ENCODE peak calls at places on chromosomes 1 and 21, in eight cellular contexts. Z, V, K, F, Y, W, J and B are unnamed samples.

GRCh38 chr1:54947540-54947939 is 32.9 kb upstream of the TMEM61 start:
- DNase-seq in Z (no peak), V (no peak), K (no peak), F (no peak), Y (no peak), W (no peak), J (no peak), B (no peak)

GRCh38 chr1:194028002-194028401 is 841.6 kb upstream of the B3GALT2 start:
- DNase-seq in Z (no peak), V (no peak), K (no peak), F (no peak), Y (no peak), W (no peak), J (no peak), B (no peak)

GRCh38 chr1:227890451-227891222 is 57.1 kb downstream of the WNT9A start:
- DNase-seq in Z (no peak), V (no peak), K (no peak), F (no peak), Y (no peak), W (no peak), J (peak; percentile 71), B (peak; percentile 7)

GRCh38 chr21:45142469-45142868 is 68.1 kb downstream of the ADARB1 start:
- DNase-seq in Z (no peak), V (no peak), K (peak; percentile 82), F (no peak), Y (no peak), W (no peak), J (no peak), B (no peak)

GRCh38 chr1:110118636-110119396 is 6.6 kb downstream of the UBL4B start:
- DNase-seq in Z (no peak), V (no peak), K (no peak), F (no peak), Y (no peak), W (no peak), J (no peak), B (no peak)

GRCh38 chr1:55962472-55962871 is 616.9 kb downstream of the PLPP3 start:
- DNase-seq in Z (no peak), V (no peak), K (no peak), F (no peak), Y (no peak), W (no peak), J (no peak), B (no peak)

GRCh38 chr1:184823080-184823479 is 68.4 kb upstream of the EDEM3 start:
- DNase-seq in Z (peak; percentile 57), V (no peak), K (no peak), F (no peak), Y (no peak), W (no peak), J (no peak), B (no peak)

GRCh38 chr1:2946291-2946690 is 75.0 kb upstream of the ACTRT2 start:
- DNase-seq in Z (peak; percentile 36), V (no peak), K (no peak), F (no peak), Y (no peak), W (no peak), J (no peak), B (no peak)

GRCh38 chr1:61087574-61087973 is 5.2 kb downstream of the NFIA start:
- DNase-seq in Z (no peak), V (no peak), K (no peak), F (no peak), Y (no peak), W (no peak), J (no peak), B (no peak)

GRCh38 chr1:202964755-202965440 is 2.2 kb downstream of the CYB5R1 start:
- DNase-seq in Z (no peak), V (no peak), K (no peak), F (no peak), Y (no peak), W (no peak), J (no peak), B (no peak)

GRCh38 chr1:19877821-19878636 is 4.2 kb upstream of the OTUD3 start:
- DNase-seq in Z (no peak), V (no peak), K (no peak), F (no peak), Y (no peak), W (no peak), J (no peak), B (no peak)

GRCh38 chr1:230314142-230314470 is 112.0 kb downstream of the PGBD5 start:
- DNase-seq in Z (no peak), V (no peak), K (no peak), F (no peak), Y (no peak), W (no peak), J (no peak), B (no peak)

GRCh38 chr1:43711049-43711448 is 3.7 kb downstream of the ST3GAL3 start:
- DNase-seq in Z (no peak), V (no peak), K (no peak), F (peak; percentile 63), Y (no peak), W (no peak), J (no peak), B (no peak)

GRCh38 chr1:162609306-162609705 is 23.0 kb upstream of the DDR2 start:
- DNase-seq in Z (no peak), V (no peak), K (no peak), F (no peak), Y (no peak), W (no peak), J (no peak), B (no peak)

GRCh38 chr1:27527223-27527856 is 37.4 kb upstream of the WASF2 start:
- DNase-seq in Z (peak; percentile 46), V (peak; percentile 40), K (no peak), F (no peak), Y (peak; percentile 60), W (no peak), J (no peak), B (peak; percentile 43)

GRCh38 chr1:25427696-25428095 is 3.0 kb upstream of the MACO1 start:
- DNase-seq in Z (no peak), V (no peak), K (no peak), F (no peak), Y (no peak), W (no peak), J (no peak), B (no peak)

GRCh38 chr1:96515430-96515829 is 206.2 kb upstream of the PTBP2 start:
- DNase-seq in Z (no peak), V (no peak), K (no peak), F (no peak), Y (no peak), W (no peak), J (no peak), B (no peak)

GRCh38 chr1:97094257-97094972 is 372.8 kb downstream of the PTBP2 start:
- DNase-seq in Z (no peak), V (no peak), K (peak; percentile 5), F (peak; percentile 67), Y (no peak), W (no peak), J (no peak), B (no peak)

GRCh38 chr1:109151146-109151545 is 37.2 kb downstream of the ELAPOR1 start:
- DNase-seq in Z (peak; percentile 45), V (peak; percentile 66), K (peak; percentile 60), F (peak; percentile 20), Y (no peak), W (no peak), J (no peak), B (no peak)

GRCh38 chr1:155882235-155882634 is 22.9 kb downstream of the SYT11 start:
- DNase-seq in Z (no peak), V (no peak), K (no peak), F (no peak), Y (no peak), W (no peak), J (no peak), B (no peak)

GRCh38 chr1:211607752-211608478 is 29.0 kb upstream of the SLC30A1 start:
- DNase-seq in Z (no peak), V (no peak), K (no peak), F (no peak), Y (no peak), W (no peak), J (no peak), B (no peak)

GRCh38 chr1:49906365-49906764 is 117.4 kb downstream of the AGBL4 start:
- DNase-seq in Z (no peak), V (no peak), K (no peak), F (no peak), Y (no peak), W (no peak), J (no peak), B (no peak)

GRCh38 chr1:63116016-63116415 is 206.4 kb upstream of the FOXD3 start:
- DNase-seq in Z (no peak), V (no peak), K (peak; percentile 18), F (no peak), Y (no peak), W (no peak), J (no peak), B (no peak)

GRCh38 chr1:41751804-41752513 is 166.8 kb downstream of the HIVEP3 start:
- DNase-seq in Z (no peak), V (no peak), K (peak; percentile 87), F (no peak), Y (no peak), W (no peak), J (no peak), B (no peak)

GRCh38 chr1:107935396-107936064 is 29.4 kb downstream of the VAV3 start:
- DNase-seq in Z (no peak), V (no peak), K (no peak), F (no peak), Y (no peak), W (no peak), J (no peak), B (no peak)

GRCh38 chr1:186059752-186060151 is 315.3 kb downstream of the TPR start:
- DNase-seq in Z (no peak), V (no peak), K (no peak), F (no peak), Y (no peak), W (no peak), J (no peak), B (no peak)

GRCh38 chr1:199452627-199453026 is 574.9 kb upstream of the NR5A2 start:
- DNase-seq in Z (no peak), V (no peak), K (no peak), F (no peak), Y (no peak), W (no peak), J (no peak), B (no peak)

GRCh38 chr21:29656504-29657227 is 283.1 kb downstream of the GRIK1 start:
- DNase-seq in Z (no peak), V (no peak), K (peak; percentile 39), F (no peak), Y (no peak), W (no peak), J (no peak), B (no peak)

GRCh38 chr1:29415156-29415830 is 179.0 kb downstream of the PTPRU start:
- DNase-seq in Z (peak; percentile 72), V (no peak), K (no peak), F (no peak), Y (no peak), W (no peak), J (no peak), B (no peak)

GRCh38 chr1:82704393-82704792 is 903.7 kb downstream of the ADGRL2 start:
- DNase-seq in Z (no peak), V (no peak), K (no peak), F (no peak), Y (no peak), W (no peak), J (no peak), B (no peak)

GRCh38 chr1:160679893-160680292 is 31.7 kb downstream of the CD48 start:
- DNase-seq in Z (no peak), V (no peak), K (no peak), F (no peak), Y (no peak), W (no peak), J (no peak), B (no peak)

GRCh38 chr1:226310123-226310540 is 1.2 kb upstream of the LIN9 start:
- DNase-seq in Z (no peak), V (no peak), K (no peak), F (no peak), Y (no peak), W (no peak), J (no peak), B (no peak)

GRCh38 chr1:172917972-172918371 is 132.8 kb downstream of the TNFSF18 start:
- DNase-seq in Z (no peak), V (no peak), K (peak; percentile 50), F (peak; percentile 77), Y (no peak), W (no peak), J (no peak), B (no peak)

GRCh38 chr1:212698467-212699103 is 1.1 kb downstream of the BATF3 start:
- DNase-seq in Z (no peak), V (no peak), K (no peak), F (no peak), Y (no peak), W (no peak), J (no peak), B (no peak)